ENCODE peak calls at places on chromosomes 5 and 9, in five cellular contexts. One of them, this sample, is unnamed.

GRCh38 chr9:134433101-134433500 is 106.8 kb downstream of the RXRA start:
- DNase-seq in A549: no peak
- DNase-seq in MCF 10A: peak
- DNase-seq in CD8-positive, alpha-beta T cell: no peak
- DNase-seq in transverse colon: no peak
- DNase-seq in this sample: peak

GRCh38 chr5:127343866-127344265 is 53.3 kb downstream of the MEGF10 start:
- DNase-seq in transverse colon: no peak
- DNase-seq in MCF 10A: no peak
- DNase-seq in CD8-positive, alpha-beta T cell: no peak
- DNase-seq in A549: no peak
- DNase-seq in this sample: no peak

GRCh38 chr5:172283020-172283861 is at the start of gene UBTD2:
- DNase-seq in transverse colon: peak
- DNase-seq in MCF 10A: peak
- DNase-seq in CD8-positive, alpha-beta T cell: peak
- DNase-seq in A549: peak
- DNase-seq in this sample: peak

GRCh38 chr9:137218754-137219271 is 3.2 kb downstream of the RNF208 start:
- DNase-seq in A549: peak
- DNase-seq in transverse colon: peak
- DNase-seq in MCF 10A: no peak
- DNase-seq in CD8-positive, alpha-beta T cell: no peak
- DNase-seq in this sample: peak

GRCh38 chr5:38845555-38846378 is at the start of gene OSMR:
- DNase-seq in CD8-positive, alpha-beta T cell: no peak
- DNase-seq in A549: peak
- DNase-seq in MCF 10A: peak
- DNase-seq in transverse colon: peak
- DNase-seq in this sample: peak

GRCh38 chr5:143176048-143176447 is 227.4 kb downstream of the NR3C1 start:
- DNase-seq in A549: no peak
- DNase-seq in MCF 10A: no peak
- DNase-seq in transverse colon: no peak
- DNase-seq in CD8-positive, alpha-beta T cell: no peak
- DNase-seq in this sample: no peak

GRCh38 chr5:42691413-42691861 is 65.2 kb upstream of the CCDC152 start:
- DNase-seq in MCF 10A: peak
- DNase-seq in transverse colon: no peak
- DNase-seq in CD8-positive, alpha-beta T cell: no peak
- DNase-seq in A549: no peak
- DNase-seq in this sample: no peak

GRCh38 chr5:143086851-143087637 is 316.4 kb downstream of the NR3C1 start:
- DNase-seq in transverse colon: no peak
- DNase-seq in A549: peak
- DNase-seq in CD8-positive, alpha-beta T cell: no peak
- DNase-seq in MCF 10A: peak
- DNase-seq in this sample: peak

GRCh38 chr5:77568082-77568481 is 70.4 kb downstream of the OTP start:
- DNase-seq in transverse colon: no peak
- DNase-seq in A549: no peak
- DNase-seq in CD8-positive, alpha-beta T cell: no peak
- DNase-seq in MCF 10A: no peak
- DNase-seq in this sample: no peak

GRCh38 chr9:98989036-98990000 is 45.6 kb downstream of the COL15A1 start:
- DNase-seq in CD8-positive, alpha-beta T cell: no peak
- DNase-seq in MCF 10A: peak
- DNase-seq in A549: peak
- DNase-seq in transverse colon: peak
- DNase-seq in this sample: peak

GRCh38 chr9:79829566-79830347 is 258.0 kb downstream of the TLE4 start:
- DNase-seq in A549: no peak
- DNase-seq in transverse colon: no peak
- DNase-seq in CD8-positive, alpha-beta T cell: no peak
- DNase-seq in MCF 10A: no peak
- DNase-seq in this sample: no peak

GRCh38 chr5:56552612-56553268 is 262.6 kb upstream of the MAP3K1 start:
- DNase-seq in A549: no peak
- DNase-seq in MCF 10A: no peak
- DNase-seq in CD8-positive, alpha-beta T cell: no peak
- DNase-seq in transverse colon: no peak
- DNase-seq in this sample: peak

GRCh38 chr5:109105631-109106267 is 304.0 kb downstream of the PJA2 start:
- DNase-seq in transverse colon: no peak
- DNase-seq in MCF 10A: peak
- DNase-seq in CD8-positive, alpha-beta T cell: no peak
- DNase-seq in A549: no peak
- DNase-seq in this sample: peak

GRCh38 chr5:135220394-135221186 is 178.4 kb downstream of the MACROH2A1 start:
- DNase-seq in A549: no peak
- DNase-seq in MCF 10A: no peak
- DNase-seq in transverse colon: no peak
- DNase-seq in CD8-positive, alpha-beta T cell: no peak
- DNase-seq in this sample: no peak

GRCh38 chr5:97163360-97163764 is 19.7 kb downstream of the RIOK2 start:
- DNase-seq in A549: no peak
- DNase-seq in CD8-positive, alpha-beta T cell: no peak
- DNase-seq in MCF 10A: peak
- DNase-seq in transverse colon: no peak
- DNase-seq in this sample: peak

GRCh38 chr9:123164285-123164684 is 104.1 kb downstream of the STRBP start:
- DNase-seq in MCF 10A: no peak
- DNase-seq in transverse colon: no peak
- DNase-seq in CD8-positive, alpha-beta T cell: no peak
- DNase-seq in A549: no peak
- DNase-seq in this sample: no peak

GRCh38 chr5:32812399-32812798 is 101.3 kb downstream of the NPR3 start:
- DNase-seq in CD8-positive, alpha-beta T cell: no peak
- DNase-seq in A549: no peak
- DNase-seq in MCF 10A: no peak
- DNase-seq in transverse colon: no peak
- DNase-seq in this sample: peak

GRCh38 chr9:110048976-110049698 is 158.8 kb downstream of the C9orf152 start:
- DNase-seq in CD8-positive, alpha-beta T cell: no peak
- DNase-seq in transverse colon: no peak
- DNase-seq in MCF 10A: peak
- DNase-seq in A549: peak
- DNase-seq in this sample: peak

GRCh38 chr9:111903996-111904395 is 7.4 kb downstream of the UGCG start:
- DNase-seq in CD8-positive, alpha-beta T cell: no peak
- DNase-seq in MCF 10A: no peak
- DNase-seq in A549: no peak
- DNase-seq in transverse colon: no peak
- DNase-seq in this sample: no peak

GRCh38 chr5:134905246-134905996 is 490 bp downstream of the PCBD2 start:
- DNase-seq in MCF 10A: peak
- DNase-seq in transverse colon: peak
- DNase-seq in A549: peak
- DNase-seq in CD8-positive, alpha-beta T cell: peak
- DNase-seq in this sample: peak

GRCh38 chr5:104533498-104533897 is 970.9 kb upstream of the NUDT12 start:
- DNase-seq in A549: no peak
- DNase-seq in CD8-positive, alpha-beta T cell: no peak
- DNase-seq in MCF 10A: no peak
- DNase-seq in transverse colon: no peak
- DNase-seq in this sample: peak

GRCh38 chr9:129949821-129950220 is 93.2 kb downstream of the FNBP1 start:
- DNase-seq in MCF 10A: no peak
- DNase-seq in A549: no peak
- DNase-seq in transverse colon: no peak
- DNase-seq in CD8-positive, alpha-beta T cell: no peak
- DNase-seq in this sample: no peak

GRCh38 chr5:12934722-12935121 is 1009.8 kb downstream of the DNAH5 start:
- DNase-seq in transverse colon: no peak
- DNase-seq in A549: no peak
- DNase-seq in CD8-positive, alpha-beta T cell: no peak
- DNase-seq in MCF 10A: peak
- DNase-seq in this sample: peak

GRCh38 chr5:73673161-73673591 is 47.2 kb downstream of the ARHGEF28 start:
- DNase-seq in CD8-positive, alpha-beta T cell: no peak
- DNase-seq in transverse colon: no peak
- DNase-seq in MCF 10A: peak
- DNase-seq in A549: no peak
- DNase-seq in this sample: peak

GRCh38 chr5:78803386-78803785 is 154.8 kb upstream of the LHFPL2 start:
- DNase-seq in transverse colon: peak
- DNase-seq in A549: no peak
- DNase-seq in CD8-positive, alpha-beta T cell: no peak
- DNase-seq in MCF 10A: no peak
- DNase-seq in this sample: no peak

GRCh38 chr9:106859957-106860715 is 2.8 kb upstream of the ZNF462 start:
- DNase-seq in A549: peak
- DNase-seq in MCF 10A: peak
- DNase-seq in transverse colon: peak
- DNase-seq in CD8-positive, alpha-beta T cell: no peak
- DNase-seq in this sample: peak

GRCh38 chr9:92669527-92669889 is 423 bp downstream of the IPPK start:
- DNase-seq in MCF 10A: no peak
- DNase-seq in CD8-positive, alpha-beta T cell: no peak
- DNase-seq in transverse colon: peak
- DNase-seq in A549: peak
- DNase-seq in this sample: peak

GRCh38 chr9:34169125-34169524 is 9.7 kb upstream of the UBAP1 start:
- DNase-seq in CD8-positive, alpha-beta T cell: no peak
- DNase-seq in transverse colon: no peak
- DNase-seq in MCF 10A: no peak
- DNase-seq in A549: no peak
- DNase-seq in this sample: no peak

GRCh38 chr9:91134608-91135007 is 227.1 kb downstream of the AUH start:
- DNase-seq in transverse colon: no peak
- DNase-seq in A549: no peak
- DNase-seq in MCF 10A: no peak
- DNase-seq in CD8-positive, alpha-beta T cell: no peak
- DNase-seq in this sample: peak

GRCh38 chr5:65027149-65027548 is 258.4 kb downstream of the CWC27 start:
- DNase-seq in transverse colon: no peak
- DNase-seq in A549: no peak
- DNase-seq in CD8-positive, alpha-beta T cell: no peak
- DNase-seq in MCF 10A: no peak
- DNase-seq in this sample: no peak

GRCh38 chr5:59021837-59022514 is 439.1 kb downstream of the RAB3C start:
- DNase-seq in transverse colon: peak
- DNase-seq in CD8-positive, alpha-beta T cell: no peak
- DNase-seq in MCF 10A: peak
- DNase-seq in A549: no peak
- DNase-seq in this sample: peak

GRCh38 chr5:151134228-151134627 is 23.4 kb downstream of the ANXA6 start:
- DNase-seq in MCF 10A: no peak
- DNase-seq in A549: no peak
- DNase-seq in CD8-positive, alpha-beta T cell: no peak
- DNase-seq in transverse colon: peak
- DNase-seq in this sample: peak

GRCh38 chr9:125706661-125707539 is at the start of gene MAPKAP1:
- DNase-seq in CD8-positive, alpha-beta T cell: peak
- DNase-seq in A549: peak
- DNase-seq in MCF 10A: peak
- DNase-seq in transverse colon: peak
- DNase-seq in this sample: peak
- TF ChIP-seq CTCF in CD8-positive, alpha-beta T cell: no peak
- TF ChIP-seq CTCF in A549: no peak
- TF ChIP-seq CTCF in MCF 10A: no peak
- TF ChIP-seq CTCF in transverse colon: no peak
- TF ChIP-seq CTCF in this sample: no peak

DNA sequence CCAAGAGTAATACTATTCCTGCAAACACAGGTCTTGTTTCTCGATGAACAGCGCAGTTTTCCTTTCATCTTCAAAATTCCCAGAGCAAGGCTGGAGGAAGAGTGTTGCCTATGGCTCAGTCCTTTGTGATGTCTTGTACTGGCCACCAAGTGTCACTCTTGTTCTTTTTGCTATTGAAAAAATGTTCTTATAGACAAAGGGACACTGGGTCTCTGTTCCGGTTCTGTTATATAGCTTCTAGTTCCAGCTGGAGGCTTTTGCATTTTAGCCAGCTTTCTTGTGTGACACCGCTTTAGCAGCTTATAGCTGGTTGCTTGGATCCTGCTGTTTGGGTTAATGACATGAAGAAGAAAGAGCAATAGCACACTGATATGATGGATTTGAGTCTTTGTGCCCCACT is 343.7 kb upstream of the KCNN2 start:
- DNase-seq in transverse colon: no peak
- DNase-seq in MCF 10A: no peak
- DNase-seq in A549: no peak
- DNase-seq in CD8-positive, alpha-beta T cell: no peak
- DNase-seq in this sample: no peak
- TF ChIP-seq CTCF in transverse colon: no peak
- TF ChIP-seq CTCF in MCF 10A: no peak
- TF ChIP-seq CTCF in A549: no peak
- TF ChIP-seq CTCF in CD8-positive, alpha-beta T cell: no peak
- TF ChIP-seq CTCF in this sample: no peak

DNA sequence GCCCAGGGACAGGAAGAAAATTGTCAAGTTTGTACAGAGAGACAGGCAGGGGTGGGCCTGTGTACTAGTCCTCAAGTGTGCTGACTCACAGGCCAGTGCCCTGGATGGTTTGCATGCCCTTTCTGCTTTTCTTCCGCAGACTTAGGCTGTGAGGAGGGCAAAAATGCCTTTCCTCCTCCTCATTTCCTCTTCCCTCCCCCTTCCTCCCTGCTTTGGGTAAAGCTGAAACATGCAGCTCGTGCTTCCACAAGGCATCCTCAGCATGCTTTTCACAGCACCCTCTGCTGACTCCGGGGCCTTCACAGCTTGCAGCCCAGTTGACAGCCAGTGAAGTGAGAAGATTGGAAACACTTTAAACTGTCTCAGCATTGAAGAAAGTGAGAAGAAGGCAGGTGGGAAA is 138.6 kb downstream of the GRIA1 start:
- DNase-seq in MCF 10A: peak
- DNase-seq in transverse colon: no peak
- DNase-seq in CD8-positive, alpha-beta T cell: no peak
- DNase-seq in A549: no peak
- DNase-seq in this sample: peak
- TF ChIP-seq CTCF in MCF 10A: peak
- TF ChIP-seq CTCF in transverse colon: no peak
- TF ChIP-seq CTCF in CD8-positive, alpha-beta T cell: no peak
- TF ChIP-seq CTCF in A549: no peak
- TF ChIP-seq CTCF in this sample: peak

GRCh38 chr5:163383754-163384153 is 53.6 kb upstream of the CCNG1 start:
- DNase-seq in MCF 10A: no peak
- DNase-seq in transverse colon: no peak
- DNase-seq in A549: no peak
- DNase-seq in CD8-positive, alpha-beta T cell: no peak
- DNase-seq in this sample: no peak
- TF ChIP-seq CTCF in MCF 10A: no peak
- TF ChIP-seq CTCF in transverse colon: no peak
- TF ChIP-seq CTCF in A549: no peak
- TF ChIP-seq CTCF in CD8-positive, alpha-beta T cell: no peak
- TF ChIP-seq CTCF in this sample: no peak

GRCh38 chr9:18229992-18230676 is 243.8 kb upstream of the ADAMTSL1 start:
- DNase-seq in transverse colon: no peak
- DNase-seq in A549: no peak
- DNase-seq in MCF 10A: no peak
- DNase-seq in CD8-positive, alpha-beta T cell: no peak
- DNase-seq in this sample: no peak
- TF ChIP-seq CTCF in transverse colon: no peak
- TF ChIP-seq CTCF in A549: no peak
- TF ChIP-seq CTCF in MCF 10A: no peak
- TF ChIP-seq CTCF in CD8-positive, alpha-beta T cell: no peak
- TF ChIP-seq CTCF in this sample: no peak